ENCODE peak calls at places on chromosomes 12 and 14, in five cellular contexts. K, O, I, J and B are unnamed samples.
A peak's percentile ranks its signal among the peaks of the same experiment; 100 is the strongest.

GRCh38 chr12:93741741-93742085 is 64.5 kb downstream of the CRADD start:
- DNase-seq in K (no peak), O (no peak), I (no peak), J (peak; percentile 27), B (peak; percentile 1)

GRCh38 chr12:105992849-105993740 is 145.7 kb downstream of the NUAK1 start:
- DNase-seq in K (no peak), O (peak; percentile 72), I (no peak), J (no peak), B (no peak)

GRCh38 chr12:10722502-10722904 is 620 bp downstream of the YBX3 start:
- DNase-seq in K (peak; percentile 59), O (peak; percentile 80), I (peak; percentile 85), J (peak; percentile 47), B (peak; percentile 81)

GRCh38 chr12:119528241-119528640 is 65.3 kb upstream of the TMEM233 start:
- DNase-seq in K (no peak), O (no peak), I (no peak), J (no peak), B (no peak)

GRCh38 chr14:26870096-26870495 is 272.3 kb upstream of the NOVA1 start:
- DNase-seq in K (no peak), O (no peak), I (no peak), J (no peak), B (no peak)

GRCh38 chr12:40819427-40820108 is 127.3 kb downstream of the CNTN1 start:
- DNase-seq in K (no peak), O (peak; percentile 61), I (peak; percentile 88), J (peak; percentile 17), B (no peak)

GRCh38 chr14:21040370-21040925 is 1.7 kb upstream of the RNASE7 start:
- DNase-seq in K (no peak), O (no peak), I (no peak), J (no peak), B (no peak)

GRCh38 chr14:98477935-98478334 is 794.1 kb downstream of the BCL11B start:
- DNase-seq in K (no peak), O (no peak), I (no peak), J (no peak), B (no peak)

GRCh38 chr12:29561736-29562135 is 64.2 kb upstream of the OVCH1 start:
- DNase-seq in K (peak; percentile 64), O (no peak), I (no peak), J (no peak), B (no peak)

GRCh38 chr14:99687284-99688209 is 3.4 kb downstream of the CYP46A1 start:
- DNase-seq in K (no peak), O (peak; percentile 57), I (no peak), J (peak; percentile 25), B (peak; percentile 28)

GRCh38 chr12:105253882-105254513 is 18.0 kb upstream of the APPL2 start:
- DNase-seq in K (peak; percentile 61), O (no peak), I (no peak), J (no peak), B (no peak)

GRCh38 chr12:24972078-24972477 is 23.2 kb upstream of the BCAT1 start:
- DNase-seq in K (no peak), O (no peak), I (no peak), J (no peak), B (no peak)

GRCh38 chr14:54854181-54854580 is 48.4 kb downstream of the GCH1 start:
- DNase-seq in K (no peak), O (no peak), I (no peak), J (no peak), B (no peak)

GRCh38 chr12:3019005-3019680 is 58.0 kb upstream of the TSPAN9 start:
- DNase-seq in K (no peak), O (no peak), I (no peak), J (no peak), B (no peak)
- H3K36me3 ChIP-seq in K (peaks cover 2% of the 10 kb centered on the region), O (no peaks in the 10 kb centered on the region), I (no peaks in the 10 kb centered on the region), J (no peaks in the 10 kb centered on the region), B (no peaks in the 10 kb centered on the region)

GRCh38 chr12:31405021-31405420 is 79.1 kb upstream of the SINHCAF start:
- DNase-seq in K (no peak), O (no peak), I (no peak), J (no peak), B (no peak)

GRCh38 chr12:31408778-31409177 is 82.8 kb upstream of the SINHCAF start:
- DNase-seq in K (no peak), O (no peak), I (no peak), J (no peak), B (no peak)

GRCh38 chr12:31407562-31407961 is 81.6 kb upstream of the SINHCAF start:
- DNase-seq in K (no peak), O (no peak), I (no peak), J (no peak), B (no peak)

DNA sequence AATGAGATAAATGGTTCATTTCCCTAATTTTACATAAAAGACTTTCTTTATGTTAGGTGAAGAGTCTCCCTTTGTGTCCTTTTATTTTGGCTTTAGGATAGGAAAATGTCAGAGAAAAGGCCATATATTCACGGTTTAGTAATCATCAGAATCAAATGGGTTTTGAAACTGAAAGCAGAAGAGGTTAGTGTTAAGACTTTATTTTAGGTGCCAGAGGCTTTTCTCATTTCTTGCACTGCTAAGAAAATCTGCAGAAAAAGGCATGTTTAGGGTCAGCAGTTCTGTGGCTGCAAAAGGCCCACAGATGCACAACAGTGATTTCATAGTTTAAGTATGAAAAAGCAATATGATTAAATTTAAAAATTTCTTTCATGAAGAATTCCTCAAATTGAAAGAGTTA is 80.4 kb upstream of the SINHCAF start:
- DNase-seq in K (no peak), O (no peak), I (no peak), J (no peak), B (no peak)
- H3K4me3 ChIP-seq in K (no peak overlapping the region), O (no peak overlapping the region), I (no peak overlapping the region), J (no peak overlapping the region), B (no peak overlapping the region)

GRCh38 chr12:110317921-110318320 is 36.9 kb downstream of the ATP2A2 start:
- DNase-seq in K (no peak), O (no peak), I (no peak), J (no peak), B (no peak)
- H3K36me3 ChIP-seq in K (peaks cover 8% of the 10 kb centered on the region), O (peaks cover under 1% of the 10 kb centered on the region), I (peaks cover 1% of the 10 kb centered on the region), J (peaks cover 9% of the 10 kb centered on the region), B (no peaks in the 10 kb centered on the region)

DNA sequence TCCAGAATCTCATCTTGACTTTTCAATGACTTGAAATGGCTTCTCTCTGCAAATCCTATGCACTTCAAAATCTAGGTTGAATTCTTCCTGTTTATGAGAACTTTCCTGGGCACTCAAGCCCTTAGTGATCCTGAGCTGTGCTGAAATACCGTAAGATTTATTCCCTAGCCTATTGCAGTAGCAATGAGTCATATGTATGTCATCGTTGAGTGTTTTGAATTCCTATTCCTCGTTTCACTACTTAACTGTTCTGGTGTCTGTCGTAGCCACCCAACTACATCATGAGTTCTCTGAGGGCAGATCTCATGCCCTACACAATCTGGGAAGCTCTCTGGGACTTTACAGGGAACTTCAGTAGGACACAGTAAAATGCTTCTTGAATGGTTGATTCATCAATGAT is 190.8 kb upstream of the TMEM132C start:
- DNase-seq in K (no peak), O (no peak), I (no peak), J (peak; percentile 3), B (no peak)
- H3K4me3 ChIP-seq in K (no peak overlapping the region), O (no peak overlapping the region), I (no peak overlapping the region), J (no peak overlapping the region), B (no peak overlapping the region)

GRCh38 chr12:120758798-120759590 is 33.4 kb downstream of the ACADS start:
- DNase-seq in K (no peak), O (no peak), I (no peak), J (no peak), B (no peak)

GRCh38 chr12:120762093-120762492 is 36.5 kb downstream of the ACADS start:
- DNase-seq in K (no peak), O (no peak), I (no peak), J (no peak), B (no peak)

GRCh38 chr12:120759591-120760348 is 34.1 kb downstream of the ACADS start:
- DNase-seq in K (no peak), O (no peak), I (peak; percentile 54), J (no peak), B (no peak)

GRCh38 chr12:120761581-120761980 is 36.0 kb downstream of the ACADS start:
- DNase-seq in K (peak; percentile 31), O (peak; percentile 78), I (no peak), J (no peak), B (no peak)

DNA sequence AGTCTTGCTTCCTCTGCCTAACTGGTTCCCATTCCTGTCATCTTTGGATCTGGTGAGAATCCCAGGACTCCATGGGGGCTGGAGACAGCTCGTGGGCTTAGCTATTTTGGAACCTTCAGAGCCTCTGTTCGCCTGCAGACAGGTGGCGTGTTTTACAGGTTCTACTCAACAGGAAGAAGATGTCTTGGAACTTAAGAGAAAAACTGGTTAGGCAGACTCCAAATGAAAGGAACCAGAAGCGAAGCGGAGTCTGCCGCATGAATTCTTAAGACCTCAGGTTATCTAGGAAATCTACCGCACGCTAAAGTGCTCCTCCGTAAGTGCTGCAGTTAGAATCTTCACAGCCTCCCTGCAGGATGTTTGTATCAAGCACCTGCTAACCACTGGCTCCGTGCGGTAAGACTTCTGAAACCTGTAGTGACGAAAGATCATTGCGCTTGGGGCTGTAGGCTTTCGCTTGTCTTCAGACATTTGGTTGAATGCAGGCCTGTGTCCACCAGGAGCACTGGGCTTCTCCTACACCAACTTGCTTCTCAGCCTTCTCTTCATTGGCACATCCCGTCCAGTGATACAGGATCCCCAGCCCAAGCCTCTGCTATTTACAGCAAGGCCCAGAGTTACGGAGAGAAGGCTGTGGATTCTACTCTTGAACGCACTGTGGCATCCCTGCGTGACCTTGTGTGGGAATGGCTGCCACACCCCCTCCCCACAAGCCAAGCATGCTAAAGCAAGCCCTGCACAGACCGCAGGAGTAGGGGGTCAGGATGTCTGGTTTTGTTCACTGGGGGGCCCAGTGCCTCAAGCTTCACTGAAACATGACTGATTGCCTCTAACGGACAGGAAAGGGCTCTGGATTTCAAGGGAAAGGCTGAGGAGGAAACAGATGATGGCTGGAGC is 35.0 kb downstream of the ACADS start:
- DNase-seq in K (no peak), O (no peak), I (no peak), J (no peak), B (peak; percentile 19)
- H3K36me3 ChIP-seq in K (peaks cover 6% of the 10 kb centered on the region), O (no peaks in the 10 kb centered on the region), I (peaks cover 13% of the 10 kb centered on the region), J (no peaks in the 10 kb centered on the region), B (peaks cover 13% of the 10 kb centered on the region)

DNA sequence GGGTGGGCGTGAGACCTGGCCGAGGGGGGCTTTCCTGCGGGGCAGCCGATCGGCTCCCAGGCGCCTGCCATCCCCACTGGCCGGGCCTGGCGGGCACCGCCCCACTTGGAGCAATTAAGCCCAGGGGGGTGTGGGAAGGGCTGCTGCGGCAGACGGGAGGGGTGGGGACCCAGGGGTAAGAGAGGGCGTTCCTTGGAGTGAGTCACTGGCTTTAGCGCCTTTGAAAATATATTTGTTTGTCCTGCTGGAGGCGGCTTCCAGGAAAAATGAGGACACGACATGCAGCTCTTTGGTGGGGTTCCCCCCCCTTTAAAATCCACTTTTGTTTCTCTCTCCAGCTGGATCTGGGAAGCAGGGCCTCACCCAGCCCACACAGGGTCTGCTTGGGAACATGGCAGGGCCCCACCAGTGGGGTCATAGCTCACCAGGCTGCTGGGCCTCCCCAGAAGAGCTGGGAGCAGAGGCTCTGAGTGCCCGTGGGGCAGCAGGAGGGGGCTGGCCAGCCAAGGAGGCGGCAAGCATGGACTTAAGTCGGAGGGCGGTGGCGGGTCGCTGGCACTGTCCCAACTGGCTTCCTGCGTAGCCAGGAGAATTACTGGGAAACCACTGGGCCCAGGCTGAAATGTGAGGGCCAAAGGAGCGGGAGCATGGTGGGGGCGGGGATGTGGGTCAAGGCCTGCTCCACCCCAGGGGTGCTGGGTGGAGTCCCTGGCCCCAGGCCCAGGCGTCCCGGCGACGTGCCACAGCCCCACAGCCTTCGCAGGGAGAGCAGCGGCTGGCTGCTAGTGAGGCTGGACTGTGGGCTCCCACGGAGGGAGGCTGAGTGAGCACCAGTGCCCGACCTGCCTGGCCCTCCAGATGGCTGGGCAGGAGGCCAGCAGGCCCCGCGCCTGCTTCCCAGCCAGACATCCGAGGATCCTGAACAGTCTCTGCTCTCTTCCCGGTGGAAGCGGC is 128.0 kb downstream of the RFLNA start:
- DNase-seq in K (peak; percentile 98), O (peak; percentile 97), I (peak; percentile 99), J (peak; percentile 94), B (no peak)
- H3K4me3 ChIP-seq in K (no peak overlapping the region), O (peak overlapping the region; percentile 26), I (peak overlapping the region; percentile 29), J (peak overlapping the region; percentile 14), B (no peak overlapping the region)